ENCODE peak calls at places on chromosomes 7 and 10, in seven cellular contexts. One of them, this sample, is unnamed.

GRCh38 chr10:128577958-128578750 is 451.9 kb upstream of the MKI67 start:
- DNase-seq in KG1: no peak
- DNase-seq in NCI-H1105: no peak
- DNase-seq in H54: no peak
- DNase-seq in GM20000: no peak
- DNase-seq in GM23248: no peak
- DNase-seq in GM10248: no peak
- DNase-seq in this sample: no peak

GRCh38 chr7:45716380-45717203 is 142.4 kb downstream of the ADCY1 start:
- DNase-seq in KG1: no peak
- DNase-seq in NCI-H1105: no peak
- DNase-seq in H54: no peak
- DNase-seq in GM20000: no peak
- DNase-seq in GM23248: no peak
- DNase-seq in GM10248: no peak
- DNase-seq in this sample: no peak

GRCh38 chr10:323651-324293 is 188.5 kb downstream of the ZMYND11 start:
- DNase-seq in KG1: peak; percentile 5
- DNase-seq in NCI-H1105: no peak
- DNase-seq in H54: peak; percentile 82
- DNase-seq in GM20000: peak; percentile 66
- DNase-seq in GM23248: peak; percentile 99
- DNase-seq in GM10248: peak; percentile 67
- DNase-seq in this sample: peak; percentile 87

GRCh38 chr10:132306951-132307751 is 599 bp downstream of the STK32C start:
- DNase-seq in KG1: no peak
- DNase-seq in NCI-H1105: peak; percentile 25
- DNase-seq in H54: no peak
- DNase-seq in GM20000: no peak
- DNase-seq in GM23248: peak; percentile 9
- DNase-seq in GM10248: no peak
- DNase-seq in this sample: no peak

GRCh38 chr7:140901946-140902304 is 22.8 kb downstream of the BRAF start:
- DNase-seq in KG1: no peak
- DNase-seq in NCI-H1105: no peak
- DNase-seq in H54: no peak
- DNase-seq in GM20000: no peak
- DNase-seq in GM23248: no peak
- DNase-seq in GM10248: no peak
- DNase-seq in this sample: no peak

GRCh38 chr10:132560248-132560731 is 22.7 kb downstream of the INPP5A start:
- DNase-seq in KG1: no peak
- DNase-seq in NCI-H1105: no peak
- DNase-seq in H54: no peak
- DNase-seq in GM20000: no peak
- DNase-seq in GM23248: peak; percentile 54
- DNase-seq in GM10248: no peak
- DNase-seq in this sample: no peak

GRCh38 chr10:94123253-94123995 is 129.7 kb downstream of the PLCE1 start:
- DNase-seq in KG1: no peak
- DNase-seq in NCI-H1105: no peak
- DNase-seq in H54: peak; percentile 81
- DNase-seq in GM20000: no peak
- DNase-seq in GM23248: peak; percentile 92
- DNase-seq in GM10248: no peak
- DNase-seq in this sample: peak; percentile 79

GRCh38 chr10:51666476-51666875 is 32.9 kb downstream of the CSTF2T start:
- DNase-seq in KG1: no peak
- DNase-seq in NCI-H1105: no peak
- DNase-seq in H54: no peak
- DNase-seq in GM20000: no peak
- DNase-seq in GM23248: no peak
- DNase-seq in GM10248: no peak
- DNase-seq in this sample: no peak

This sample was measured in AG04449.